ENCODE peak calls at places on chromosomes 4 and X, in seven cellular contexts. One of them, this sample, is unnamed.

GRCh38 chrX:153870288-153870690 is 15.7 kb downstream of the L1CAM start:
- DNase-seq in tibial nerve: no peak
- DNase-seq in A549: no peak
- DNase-seq in ovary: no peak
- DNase-seq in upper lobe of left lung: no peak
- DNase-seq in stomach: no peak
- DNase-seq in HepG2: no peak
- DNase-seq in this sample: no peak

GRCh38 chr4:77376788-77377460 is 219.9 kb downstream of the CCNG2 start:
- DNase-seq in upper lobe of left lung: peak
- DNase-seq in stomach: no peak
- DNase-seq in ovary: no peak
- DNase-seq in A549: no peak
- DNase-seq in HepG2: no peak
- DNase-seq in tibial nerve: no peak
- DNase-seq in this sample: no peak

GRCh38 chr4:46506876-46507275 is 116.9 kb upstream of the GABRA2 start:
- DNase-seq in ovary: no peak
- DNase-seq in tibial nerve: no peak
- DNase-seq in stomach: no peak
- DNase-seq in HepG2: no peak
- DNase-seq in upper lobe of left lung: no peak
- DNase-seq in A549: no peak
- DNase-seq in this sample: no peak

GRCh38 chr4:151446208-151446607 is 37.2 kb downstream of the FHIP1A start:
- DNase-seq in A549: no peak
- DNase-seq in stomach: no peak
- DNase-seq in HepG2: no peak
- DNase-seq in ovary: no peak
- DNase-seq in upper lobe of left lung: no peak
- DNase-seq in tibial nerve: no peak
- DNase-seq in this sample: no peak

GRCh38 chrX:73182502-73183114 is 32.0 kb downstream of the NAP1L2 start:
- DNase-seq in upper lobe of left lung: no peak
- DNase-seq in stomach: no peak
- DNase-seq in ovary: no peak
- DNase-seq in HepG2: no peak
- DNase-seq in tibial nerve: no peak
- DNase-seq in A549: no peak
- DNase-seq in this sample: no peak

GRCh38 chr4:66949424-66949823 is 595.9 kb downstream of the CENPC start:
- DNase-seq in A549: no peak
- DNase-seq in ovary: no peak
- DNase-seq in stomach: no peak
- DNase-seq in tibial nerve: no peak
- DNase-seq in HepG2: no peak
- DNase-seq in upper lobe of left lung: no peak
- DNase-seq in this sample: no peak

GRCh38 chr4:21366312-21366711 is 582.3 kb downstream of the KCNIP4 start:
- DNase-seq in A549: no peak
- DNase-seq in tibial nerve: no peak
- DNase-seq in stomach: no peak
- DNase-seq in upper lobe of left lung: no peak
- DNase-seq in HepG2: no peak
- DNase-seq in ovary: no peak
- DNase-seq in this sample: no peak

GRCh38 chr4:166421556-166422156 is 548.6 kb downstream of the TLL1 start:
- DNase-seq in tibial nerve: no peak
- DNase-seq in HepG2: no peak
- DNase-seq in upper lobe of left lung: no peak
- DNase-seq in ovary: no peak
- DNase-seq in A549: no peak
- DNase-seq in stomach: no peak
- DNase-seq in this sample: no peak

GRCh38 chr4:9880411-9881197 is 99.2 kb downstream of the DRD5 start:
- DNase-seq in HepG2: no peak
- DNase-seq in ovary: no peak
- DNase-seq in A549: no peak
- DNase-seq in upper lobe of left lung: no peak
- DNase-seq in stomach: no peak
- DNase-seq in tibial nerve: no peak
- DNase-seq in this sample: no peak

GRCh38 chrX:125826080-125826479 is 340.0 kb downstream of the DCAF12L2 start:
- DNase-seq in HepG2: no peak
- DNase-seq in A549: no peak
- DNase-seq in ovary: no peak
- DNase-seq in stomach: no peak
- DNase-seq in upper lobe of left lung: no peak
- DNase-seq in tibial nerve: no peak
- DNase-seq in this sample: no peak

GRCh38 chr4:102139932-102140331 is 205.3 kb downstream of the SLC39A8 start:
- DNase-seq in tibial nerve: no peak
- DNase-seq in HepG2: no peak
- DNase-seq in A549: no peak
- DNase-seq in stomach: no peak
- DNase-seq in ovary: no peak
- DNase-seq in upper lobe of left lung: no peak
- DNase-seq in this sample: no peak

GRCh38 chrX:139448996-139449395 is 81.5 kb upstream of the F9 start:
- DNase-seq in ovary: no peak
- DNase-seq in tibial nerve: no peak
- DNase-seq in HepG2: no peak
- DNase-seq in stomach: no peak
- DNase-seq in A549: no peak
- DNase-seq in upper lobe of left lung: no peak
- DNase-seq in this sample: no peak

GRCh38 chr4:14196141-14196540 is 568.6 kb upstream of the BOD1L1 start:
- DNase-seq in HepG2: no peak
- DNase-seq in stomach: peak
- DNase-seq in A549: no peak
- DNase-seq in tibial nerve: peak
- DNase-seq in upper lobe of left lung: no peak
- DNase-seq in ovary: no peak
- DNase-seq in this sample: no peak

GRCh38 chr4:100450449-100450848 is 67.4 kb downstream of the EMCN start:
- DNase-seq in tibial nerve: no peak
- DNase-seq in ovary: no peak
- DNase-seq in HepG2: no peak
- DNase-seq in upper lobe of left lung: no peak
- DNase-seq in A549: no peak
- DNase-seq in stomach: no peak
- DNase-seq in this sample: no peak

GRCh38 chrX:85993539-85994197 is 53.7 kb downstream of the CHM start:
- DNase-seq in upper lobe of left lung: no peak
- DNase-seq in HepG2: no peak
- DNase-seq in ovary: no peak
- DNase-seq in tibial nerve: no peak
- DNase-seq in A549: no peak
- DNase-seq in stomach: no peak
- DNase-seq in this sample: no peak

GRCh38 chrX:48589482-48590162 is 7.7 kb upstream of the WDR13 start:
- DNase-seq in ovary: no peak
- DNase-seq in stomach: peak
- DNase-seq in A549: no peak
- DNase-seq in tibial nerve: no peak
- DNase-seq in upper lobe of left lung: no peak
- DNase-seq in HepG2: no peak
- DNase-seq in this sample: no peak

GRCh38 chr4:182216005-182216404 is 27.2 kb upstream of the TENM3 start:
- DNase-seq in A549: no peak
- DNase-seq in stomach: no peak
- DNase-seq in upper lobe of left lung: no peak
- DNase-seq in HepG2: no peak
- DNase-seq in ovary: no peak
- DNase-seq in tibial nerve: no peak
- DNase-seq in this sample: no peak

GRCh38 chr4:2071912-2072867 is 13.1 kb downstream of the NAT8L start:
- DNase-seq in stomach: no peak
- DNase-seq in upper lobe of left lung: peak
- DNase-seq in A549: no peak
- DNase-seq in HepG2: peak
- DNase-seq in ovary: no peak
- DNase-seq in tibial nerve: no peak
- DNase-seq in this sample: no peak
- TF ChIP-seq EP300 in stomach: no peak
- TF ChIP-seq EP300 in upper lobe of left lung: no peak
- TF ChIP-seq EP300 in A549: no peak
- TF ChIP-seq EP300 in HepG2: no peak
- TF ChIP-seq EP300 in ovary: no peak
- TF ChIP-seq EP300 in tibial nerve: no peak
- TF ChIP-seq EP300 in this sample: no peak

DNA sequence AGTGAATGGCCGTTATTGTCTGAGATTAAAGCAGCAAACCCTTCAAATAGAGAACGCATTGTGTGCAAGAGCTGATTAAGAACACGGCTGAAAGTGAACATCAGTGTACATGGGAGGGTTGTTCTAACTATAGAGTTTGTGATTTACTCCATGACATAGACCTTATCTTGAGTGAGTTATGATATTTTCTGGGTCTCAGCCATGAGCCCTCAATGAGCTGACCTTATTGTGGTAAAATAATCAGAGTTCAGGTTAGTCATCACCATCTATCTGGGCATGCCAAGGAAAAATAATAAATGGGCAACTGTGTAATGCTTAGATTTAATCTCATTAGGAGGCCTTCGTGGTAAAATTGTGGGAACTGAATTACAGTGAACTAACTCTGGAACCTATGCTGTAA is 33.2 kb upstream of the CLDN24 start:
- DNase-seq in A549: no peak
- DNase-seq in upper lobe of left lung: no peak
- DNase-seq in ovary: no peak
- DNase-seq in stomach: no peak
- DNase-seq in tibial nerve: no peak
- DNase-seq in HepG2: no peak
- DNase-seq in this sample: no peak
- TF ChIP-seq EP300 in A549: no peak
- TF ChIP-seq EP300 in upper lobe of left lung: no peak
- TF ChIP-seq EP300 in ovary: no peak
- TF ChIP-seq EP300 in stomach: no peak
- TF ChIP-seq EP300 in tibial nerve: no peak
- TF ChIP-seq EP300 in HepG2: no peak
- TF ChIP-seq EP300 in this sample: no peak

GRCh38 chr4:81623434-81623833 is 151.7 kb upstream of the RASGEF1B start:
- DNase-seq in A549: no peak
- DNase-seq in ovary: no peak
- DNase-seq in upper lobe of left lung: no peak
- DNase-seq in stomach: no peak
- DNase-seq in tibial nerve: no peak
- DNase-seq in HepG2: no peak
- DNase-seq in this sample: no peak
- TF ChIP-seq EP300 in A549: no peak
- TF ChIP-seq EP300 in ovary: no peak
- TF ChIP-seq EP300 in upper lobe of left lung: no peak
- TF ChIP-seq EP300 in stomach: no peak
- TF ChIP-seq EP300 in tibial nerve: no peak
- TF ChIP-seq EP300 in HepG2: no peak
- TF ChIP-seq EP300 in this sample: no peak

GRCh38 chr4:128424524-128425195 is 137.0 kb upstream of the PGRMC2 start:
- DNase-seq in tibial nerve: peak
- DNase-seq in HepG2: no peak
- DNase-seq in A549: no peak
- DNase-seq in stomach: no peak
- DNase-seq in ovary: no peak
- DNase-seq in upper lobe of left lung: no peak
- DNase-seq in this sample: no peak
- TF ChIP-seq EP300 in tibial nerve: peak
- TF ChIP-seq EP300 in HepG2: no peak
- TF ChIP-seq EP300 in A549: no peak
- TF ChIP-seq EP300 in stomach: no peak
- TF ChIP-seq EP300 in ovary: no peak
- TF ChIP-seq EP300 in upper lobe of left lung: no peak
- TF ChIP-seq EP300 in this sample: no peak

GRCh38 chrX:47360423-47361179 is 9.8 kb upstream of the ZNF157 start:
- DNase-seq in upper lobe of left lung: no peak
- DNase-seq in tibial nerve: no peak
- DNase-seq in stomach: no peak
- DNase-seq in A549: no peak
- DNase-seq in ovary: no peak
- DNase-seq in HepG2: no peak
- DNase-seq in this sample: no peak

GRCh38 chrX:47358387-47359065 is 11.9 kb upstream of the ZNF157 start:
- DNase-seq in stomach: no peak
- DNase-seq in A549: no peak
- DNase-seq in ovary: no peak
- DNase-seq in HepG2: no peak
- DNase-seq in upper lobe of left lung: no peak
- DNase-seq in tibial nerve: no peak
- DNase-seq in this sample: no peak

GRCh38 chrX:47366051-47366722 is 4.2 kb upstream of the ZNF157 start:
- DNase-seq in HepG2: no peak
- DNase-seq in tibial nerve: peak
- DNase-seq in A549: peak
- DNase-seq in ovary: peak
- DNase-seq in upper lobe of left lung: no peak
- DNase-seq in stomach: peak
- DNase-seq in this sample: peak

GRCh38 chrX:47361538-47362511 is 8.6 kb upstream of the ZNF157 start:
- DNase-seq in upper lobe of left lung: no peak
- DNase-seq in ovary: peak
- DNase-seq in A549: peak
- DNase-seq in HepG2: peak
- DNase-seq in stomach: peak
- DNase-seq in tibial nerve: peak
- DNase-seq in this sample: peak
- TF ChIP-seq EP300 in upper lobe of left lung: no peak
- TF ChIP-seq EP300 in ovary: no peak
- TF ChIP-seq EP300 in A549: no peak
- TF ChIP-seq EP300 in HepG2: no peak
- TF ChIP-seq EP300 in stomach: no peak
- TF ChIP-seq EP300 in tibial nerve: no peak
- TF ChIP-seq EP300 in this sample: no peak

DNA sequence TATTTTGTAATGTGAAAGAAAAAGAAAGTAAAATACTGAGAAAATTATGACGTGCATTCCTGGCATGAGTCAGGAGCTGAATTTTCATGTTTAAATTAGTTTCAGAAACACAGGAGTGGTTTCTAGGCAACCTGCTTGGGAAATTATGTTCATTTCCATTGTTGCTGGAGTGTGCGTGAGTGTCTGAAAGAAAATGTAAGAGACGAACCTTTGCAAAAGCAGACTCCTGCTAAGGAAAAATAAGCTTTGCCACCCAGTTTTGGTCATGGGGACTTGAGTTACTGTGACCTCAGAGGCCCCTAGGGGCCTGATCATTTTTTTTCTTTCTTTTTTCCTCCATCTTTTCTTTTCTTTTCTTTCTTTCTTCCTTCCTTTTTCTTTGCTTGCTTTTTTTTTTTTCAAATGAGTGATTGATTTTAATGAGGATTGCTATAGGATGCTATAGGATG is 18.8 kb upstream of the CHRNA9 start:
- DNase-seq in A549: no peak
- DNase-seq in stomach: no peak
- DNase-seq in HepG2: no peak
- DNase-seq in upper lobe of left lung: no peak
- DNase-seq in tibial nerve: no peak
- DNase-seq in ovary: peak
- DNase-seq in this sample: no peak
- TF ChIP-seq EP300 in A549: no peak
- TF ChIP-seq EP300 in stomach: no peak
- TF ChIP-seq EP300 in HepG2: no peak
- TF ChIP-seq EP300 in upper lobe of left lung: no peak
- TF ChIP-seq EP300 in tibial nerve: no peak
- TF ChIP-seq EP300 in ovary: no peak
- TF ChIP-seq EP300 in this sample: no peak

This sample was measured in transverse colon.